ENCODE peak calls at places on chromosomes 3 and 15, in ten cellular contexts. B is heart left ventricle, L is cardiac muscle cell, H is endothelial cell of umbilical vein, V is lower lobe of right lung, G is left ventricle myocardium inferior, W is adrenal gland, Y is HCT116, M is testis, C is astrocyte. F is an unnamed sample.

GRCh38 chr3:174408310-174408709 is 450.8 kb upstream of the NAALADL2 start:
- DNase-seq in B (no peak), L (peak; percentile 50), H (no peak), V (no peak), G (no peak), W (no peak), Y (no peak), M (no peak), C (peak; percentile 60), F (no peak)

GRCh38 chr3:11499144-11499543 is 144.6 kb downstream of the VGLL4 start:
- DNase-seq in B (no peak), L (peak; percentile 92), H (peak; percentile 59), V (no peak), G (no peak), W (no peak), Y (no peak), M (no peak), C (peak; percentile 99), F (no peak)

GRCh38 chr3:12984023-12984823 is 89.0 kb downstream of the IQSEC1 start:
- DNase-seq in B (peak; percentile 75), L (peak; percentile 82), H (peak; percentile 77), V (no peak), G (peak; percentile 64), W (peak; percentile 71), Y (peak; percentile 43), M (peak; percentile 82), C (no peak), F (no peak)

GRCh38 chr3:10450494-10451440 is 54.6 kb downstream of the ATP2B2 start:
- DNase-seq in B (no peak), L (no peak), H (no peak), V (no peak), G (no peak), W (no peak), Y (no peak), M (no peak), C (no peak), F (no peak)

GRCh38 chr3:168624892-168625291 is 529.2 kb upstream of the GOLIM4 start:
- DNase-seq in B (no peak), L (no peak), H (no peak), V (no peak), G (no peak), W (no peak), Y (no peak), M (no peak), C (no peak), F (no peak)

GRCh38 chr3:46520531-46520930 is 22.8 kb downstream of the RTP3 start:
- DNase-seq in B (no peak), L (no peak), H (no peak), V (no peak), G (no peak), W (no peak), Y (no peak), M (no peak), C (no peak), F (no peak)

GRCh38 chr15:40279437-40280141 is 3.3 kb downstream of the ANKRD63 start:
- DNase-seq in B (peak; percentile 71), L (peak; percentile 65), H (peak; percentile 54), V (peak; percentile 85), G (peak; percentile 74), W (peak; percentile 79), Y (no peak), M (peak; percentile 84), C (no peak), F (peak; percentile 71)

GRCh38 chr3:17195192-17195611 is 310.4 kb downstream of the PLCL2 start:
- DNase-seq in B (no peak), L (peak; percentile 69), H (no peak), V (no peak), G (no peak), W (no peak), Y (no peak), M (no peak), C (peak; percentile 26), F (no peak)

GRCh38 chr15:70558406-70559222 is 204.7 kb downstream of the UACA start:
- DNase-seq in B (no peak), L (no peak), H (no peak), V (no peak), G (no peak), W (no peak), Y (no peak), M (no peak), C (no peak), F (no peak)

GRCh38 chr15:82995076-82995475 is 9.1 kb downstream of the RAMAC start:
- DNase-seq in B (no peak), L (no peak), H (no peak), V (no peak), G (no peak), W (no peak), Y (no peak), M (no peak), C (no peak), F (no peak)

GRCh38 chr3:123372789-123373534 is 75.9 kb downstream of the ADCY5 start:
- DNase-seq in B (no peak), L (no peak), H (no peak), V (no peak), G (no peak), W (no peak), Y (no peak), M (no peak), C (no peak), F (no peak)

GRCh38 chr15:31437686-31438085 is 111.1 kb downstream of the KLF13 start:
- DNase-seq in B (no peak), L (no peak), H (no peak), V (no peak), G (no peak), W (no peak), Y (no peak), M (no peak), C (no peak), F (no peak)

GRCh38 chr3:119808843-119809242 is 26.9 kb downstream of the NR1I2 start:
- DNase-seq in B (no peak), L (no peak), H (no peak), V (no peak), G (no peak), W (no peak), Y (no peak), M (no peak), C (no peak), F (no peak)

GRCh38 chr15:40915106-40915661 is 14.0 kb upstream of the DLL4 start:
- DNase-seq in B (no peak), L (no peak), H (peak; percentile 55), V (no peak), G (no peak), W (no peak), Y (no peak), M (no peak), C (no peak), F (no peak)

GRCh38 chr3:43036621-43037331 is 57.7 kb downstream of the GASK1A start:
- DNase-seq in B (no peak), L (no peak), H (no peak), V (no peak), G (no peak), W (no peak), Y (no peak), M (no peak), C (no peak), F (peak; percentile 43)

GRCh38 chr15:62104846-62105245 is 38.1 kb downstream of the C2CD4A start:
- DNase-seq in B (no peak), L (no peak), H (no peak), V (no peak), G (no peak), W (no peak), Y (no peak), M (no peak), C (no peak), F (no peak)

GRCh38 chr3:186053954-186054353 is 54.9 kb downstream of the ETV5 start:
- DNase-seq in B (no peak), L (no peak), H (no peak), V (no peak), G (no peak), W (no peak), Y (no peak), M (no peak), C (peak; percentile 32), F (no peak)

GRCh38 chr3:136942796-136943195 is 15.0 kb upstream of the IL20RB start:
- DNase-seq in B (no peak), L (no peak), H (no peak), V (no peak), G (no peak), W (no peak), Y (no peak), M (no peak), C (no peak), F (no peak)

GRCh38 chr3:129732200-129732876 is 125.9 kb upstream of the PLXND1 start:
- DNase-seq in B (no peak), L (no peak), H (no peak), V (no peak), G (no peak), W (no peak), Y (no peak), M (no peak), C (peak; percentile 30), F (no peak)
- H3K4me3 ChIP-seq in B (no peak overlapping the region), L (no peak overlapping the region), H (no peak overlapping the region), V (no peak overlapping the region), G (no peak overlapping the region), W (no peak overlapping the region), Y (no peak overlapping the region), M (no peak overlapping the region), C (no peak overlapping the region), F (no peak overlapping the region)

GRCh38 chr3:147364771-147365170 is 41.6 kb downstream of the ZIC4 start:
- DNase-seq in B (no peak), L (no peak), H (no peak), V (no peak), G (no peak), W (no peak), Y (no peak), M (no peak), C (no peak), F (no peak)
- H3K4me1 ChIP-seq in B (no peaks in the 10 kb centered on the region), L (no peaks in the 10 kb centered on the region), H (no peaks in the 10 kb centered on the region), V (no peaks in the 10 kb centered on the region), G (peaks cover 1% of the 10 kb centered on the region), W (no peaks in the 10 kb centered on the region), Y (no peaks in the 10 kb centered on the region), M (no peaks in the 10 kb centered on the region), C (no peaks in the 10 kb centered on the region), F (no peaks in the 10 kb centered on the region)

DNA sequence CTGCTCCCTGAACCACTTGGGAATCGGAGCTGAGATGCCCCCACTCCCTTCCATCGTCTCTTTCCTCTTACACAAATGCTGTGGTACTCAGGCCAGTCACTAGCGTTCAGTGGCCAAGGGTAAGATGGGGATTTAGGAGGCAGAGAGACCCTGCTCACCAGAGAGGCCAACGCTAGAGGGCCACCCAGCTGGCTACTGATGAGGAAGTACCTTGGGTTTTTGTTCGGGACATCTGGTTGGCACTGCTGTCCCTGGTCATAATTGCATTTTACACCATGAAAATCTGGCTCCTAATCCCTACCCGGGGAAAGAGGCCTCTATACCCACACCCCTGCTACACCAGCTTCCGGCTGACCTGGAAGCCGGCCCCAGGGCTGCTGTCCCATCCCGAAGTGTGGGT is 7.7 kb downstream of the MAP6D1 start:
- DNase-seq in B (no peak), L (no peak), H (no peak), V (no peak), G (no peak), W (no peak), Y (no peak), M (no peak), C (no peak), F (no peak)
- TF ChIP-seq CTCF in B (no peak), L (no peak), H (no peak), V (no peak), G (no peak), W (no peak), Y (no peak), M (no peak), C (no peak), F (no peak)

DNA sequence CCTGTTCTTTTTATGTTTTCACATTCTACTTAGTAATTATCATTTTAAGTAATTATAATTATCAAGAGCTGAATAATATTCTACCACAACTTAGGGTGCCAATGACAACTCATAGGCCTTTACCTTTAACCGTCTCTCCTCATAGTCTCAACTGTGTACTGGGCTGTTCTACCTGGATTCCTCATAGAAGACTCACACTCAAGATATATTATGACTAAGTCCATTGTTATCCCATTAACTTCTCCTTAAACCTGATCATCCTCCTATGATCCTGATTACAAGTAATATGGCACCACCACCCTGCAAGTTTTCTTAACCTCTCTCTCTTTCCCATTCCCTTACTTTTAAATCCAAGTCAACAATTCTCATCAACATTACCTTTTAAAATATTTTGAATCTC is 285.9 kb upstream of the VEPH1 start:
- DNase-seq in B (no peak), L (no peak), H (no peak), V (no peak), G (no peak), W (no peak), Y (peak; percentile 42), M (no peak), C (peak; percentile 11), F (no peak)
- H3K4me3 ChIP-seq in B (no peak overlapping the region), L (no peak overlapping the region), H (no peak overlapping the region), V (no peak overlapping the region), G (no peak overlapping the region), W (no peak overlapping the region), Y (no peak overlapping the region), M (no peak overlapping the region), C (no peak overlapping the region), F (no peak overlapping the region)

F was measured in right atrium auricular region.